ENCODE peak calls at places on chromosomes 11 and 22, in ten cellular contexts. V, F, R, Y, W, A, J, Z, U and D are unnamed samples.
A peak's percentile ranks its signal among the peaks of the same experiment; 100 is the strongest.

GRCh38 chr22:20508815-20509271 is 1.4 kb downstream of the MED15 start:
- DNase-seq in R (no peak), W (peak; percentile 28), Y (no peak), V (no peak), F (no peak), Z (no peak), A (no peak), J (no peak), U (no peak), D (no peak)

GRCh38 chr11:27558401-27558800 is 51.8 kb upstream of the LIN7C start:
- DNase-seq in U (no peak), J (no peak), Z (no peak), W (no peak), R (no peak), F (no peak), A (no peak), V (no peak), Y (no peak), D (no peak)

GRCh38 chr22:17738386-17739128 is 35.7 kb downstream of the BID start:
- DNase-seq in A (no peak), R (no peak), J (no peak), F (no peak), Y (no peak), Z (no peak), U (no peak), V (no peak), W (no peak), D (no peak)

GRCh38 chr11:29373725-29374124 is 643.1 kb downstream of the KCNA4 start:
- DNase-seq in Y (no peak), W (no peak), Z (no peak), F (no peak), V (no peak), U (no peak), R (no peak), A (no peak), J (no peak), D (no peak)

GRCh38 chr11:111308140-111308539 is 9.8 kb downstream of the POU2AF3 start:
- DNase-seq in A (no peak), F (peak; percentile 87), U (no peak), R (no peak), J (no peak), Y (peak; percentile 20), Z (no peak), V (no peak), W (no peak), D (no peak)

GRCh38 chr11:95282337-95282751 is 51.3 kb upstream of the SESN3 start:
- DNase-seq in Z (no peak), V (no peak), U (peak; percentile 44), W (no peak), A (peak; percentile 94), F (no peak), R (no peak), J (no peak), Y (no peak), D (no peak)

GRCh38 chr11:19728436-19728835 is 15.8 kb downstream of the NAV2 start:
- DNase-seq in A (no peak), W (no peak), F (no peak), Z (no peak), R (no peak), U (no peak), J (peak; percentile 49), V (peak; percentile 60), Y (no peak), D (peak; percentile 17)

GRCh38 chr11:128776434-128777284 is 82.8 kb downstream of the FLI1 start:
- DNase-seq in W (no peak), Y (peak; percentile 41), U (peak; percentile 78), R (no peak), J (peak; percentile 45), Z (no peak), V (no peak), A (no peak), F (no peak), D (peak; percentile 76)

GRCh38 chr11:106706355-106706754 is 311.9 kb downstream of the GUCY1A2 start:
- DNase-seq in A (no peak), F (no peak), Z (no peak), R (no peak), W (no peak), J (peak; percentile 86), V (no peak), Y (peak; percentile 39), U (no peak), D (no peak)

GRCh38 chr22:33697640-33698039 is 222.6 kb downstream of the LARGE1 start:
- DNase-seq in Y (no peak), A (no peak), Z (no peak), J (peak; percentile 54), U (no peak), V (no peak), W (no peak), R (no peak), F (no peak), D (no peak)
- TF ChIP-seq CTCF in Y (no peak), A (no peak), Z (no peak), J (no peak), U (no peak), V (no peak), W (no peak), R (no peak), F (no peak), D (no peak)

DNA sequence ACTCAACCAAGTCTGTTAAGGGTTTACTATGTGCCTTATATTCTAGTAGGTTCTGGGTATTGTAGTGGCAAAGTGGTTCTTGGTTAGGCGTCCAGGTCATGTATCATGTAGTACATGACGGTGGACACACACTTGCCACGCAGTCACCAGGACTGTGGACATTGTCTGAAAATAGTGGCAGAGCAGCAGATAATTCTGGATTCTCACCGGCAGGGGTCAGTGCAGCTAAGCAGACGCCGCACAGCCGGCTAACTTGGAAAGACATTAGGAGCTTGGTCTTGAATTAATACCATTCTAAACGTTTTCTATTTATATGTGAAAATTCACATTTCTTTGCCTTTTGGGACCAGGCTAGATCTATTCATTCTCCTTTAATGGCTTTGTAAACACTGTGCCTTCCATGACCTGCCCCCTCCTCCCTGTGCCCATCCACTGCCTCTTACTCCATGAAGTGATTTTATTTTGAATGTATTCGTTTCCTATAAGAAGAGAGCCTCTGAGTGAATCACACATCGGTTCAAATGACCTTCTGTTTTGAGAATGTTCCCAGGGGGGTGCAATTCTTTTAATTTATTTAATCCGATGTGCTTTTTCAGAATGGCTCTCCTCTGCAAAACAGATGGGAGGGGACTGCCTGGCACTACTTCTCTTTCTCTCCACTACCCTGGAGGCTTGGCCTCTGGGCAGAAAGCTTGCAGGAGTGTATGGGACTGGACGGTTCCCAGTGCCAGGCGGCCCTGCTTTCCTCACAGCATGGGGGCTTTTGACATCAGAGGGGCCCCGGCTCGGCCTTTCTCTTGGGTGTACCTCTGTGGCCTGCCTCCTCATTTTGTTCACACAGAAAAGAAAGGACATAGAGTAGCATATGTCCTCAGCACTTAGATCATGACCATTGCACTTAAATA is 378.0 kb downstream of the NTM start:
- DNase-seq in J (peak; percentile 68), Y (peak; percentile 13), V (peak; percentile 84), W (peak; percentile 85), A (peak; percentile 58), U (peak; percentile 81), F (peak; percentile 42), R (peak; percentile 42), Z (no peak), D (peak; percentile 38)
- H3K4me1 ChIP-seq in J (peaks cover 19% of the 10 kb centered on the region), Y (no peaks in the 10 kb centered on the region), V (no peaks in the 10 kb centered on the region), W (peaks cover 56% of the 10 kb centered on the region), A (no peaks in the 10 kb centered on the region), U (peaks cover 14% of the 10 kb centered on the region), F (no peaks in the 10 kb centered on the region), R (no peaks in the 10 kb centered on the region), Z (no peaks in the 10 kb centered on the region), D (peaks cover 10% of the 10 kb centered on the region)

GRCh38 chr11:1807628-1807995 is 27.2 kb upstream of the SYT8 start:
- DNase-seq in Z (no peak), W (no peak), R (no peak), U (no peak), V (no peak), A (peak; percentile 41), J (no peak), Y (peak; percentile 59), F (no peak), D (no peak)
- TF ChIP-seq CTCF in Z (no peak), W (no peak), R (no peak), U (peak; percentile 27), V (no peak), A (peak; percentile 46), J (no peak), Y (peak; percentile 14), F (no peak), D (no peak)

GRCh38 chr11:127627629-127628462 is 627.3 kb upstream of the KIRREL3 start:
- DNase-seq in Z (no peak), F (peak; percentile 79), Y (no peak), J (peak; percentile 48), V (peak; percentile 54), R (no peak), W (no peak), U (no peak), A (no peak), D (no peak)
- H3K4me1 ChIP-seq in Z (no peaks in the 10 kb centered on the region), F (no peaks in the 10 kb centered on the region), Y (no peaks in the 10 kb centered on the region), J (no peaks in the 10 kb centered on the region), V (no peaks in the 10 kb centered on the region), R (no peaks in the 10 kb centered on the region), W (no peaks in the 10 kb centered on the region), U (peaks cover 10% of the 10 kb centered on the region), A (peaks cover 9% of the 10 kb centered on the region), D (no peaks in the 10 kb centered on the region)